ENCODE peak calls at places on chromosomes 5 and 9, in four cellular contexts. One of them, this sample, is unnamed.

GRCh38 chr9:79257671-79258410 is 313.9 kb upstream of the TLE4 start:
- DNase-seq in amniotic stem cell: no peak
- DNase-seq in foreskin fibroblast: no peak
- DNase-seq in stomach: no peak
- DNase-seq in this sample: no peak

GRCh38 chr5:14668247-14668646 is 3.7 kb downstream of the OTULIN start:
- DNase-seq in amniotic stem cell: no peak
- DNase-seq in foreskin fibroblast: no peak
- DNase-seq in stomach: no peak
- DNase-seq in this sample: no peak

GRCh38 chr9:120580591-120580896 is 577 bp upstream of the CDK5RAP2 start:
- DNase-seq in amniotic stem cell: no peak
- DNase-seq in foreskin fibroblast: no peak
- DNase-seq in stomach: no peak
- DNase-seq in this sample: no peak

GRCh38 chr5:163460562-163461176 is at the start of gene HMMR:
- DNase-seq in amniotic stem cell: no peak
- DNase-seq in foreskin fibroblast: no peak
- DNase-seq in stomach: no peak
- DNase-seq in this sample: no peak

GRCh38 chr9:4828776-4829175 is 36.0 kb downstream of the RCL1 start:
- DNase-seq in amniotic stem cell: peak
- DNase-seq in foreskin fibroblast: peak
- DNase-seq in stomach: no peak
- DNase-seq in this sample: no peak

GRCh38 chr5:392431-392988 is 50.5 kb upstream of the EXOC3 start:
- DNase-seq in amniotic stem cell: no peak
- DNase-seq in foreskin fibroblast: no peak
- DNase-seq in stomach: peak
- DNase-seq in this sample: no peak

GRCh38 chr5:88660947-88661869 is 221.8 kb downstream of the MEF2C start:
- DNase-seq in amniotic stem cell: no peak
- DNase-seq in foreskin fibroblast: peak
- DNase-seq in stomach: no peak
- DNase-seq in this sample: peak

GRCh38 chr5:178532236-178532635 is 58.0 kb downstream of the COL23A1 start:
- DNase-seq in amniotic stem cell: no peak
- DNase-seq in foreskin fibroblast: no peak
- DNase-seq in stomach: no peak
- DNase-seq in this sample: no peak

GRCh38 chr5:170357853-170358497 is 31.2 kb downstream of the KCNMB1 start:
- DNase-seq in amniotic stem cell: no peak
- DNase-seq in foreskin fibroblast: no peak
- DNase-seq in stomach: peak
- DNase-seq in this sample: peak

GRCh38 chr5:174935854-174936474 is 211.6 kb downstream of the MSX2 start:
- DNase-seq in amniotic stem cell: peak
- DNase-seq in foreskin fibroblast: peak
- DNase-seq in stomach: peak
- DNase-seq in this sample: peak

GRCh38 chr5:83974151-83974822 is 253.6 kb upstream of the HAPLN1 start:
- DNase-seq in amniotic stem cell: peak
- DNase-seq in foreskin fibroblast: no peak
- DNase-seq in stomach: no peak
- DNase-seq in this sample: no peak

GRCh38 chr5:28896949-28897348 is 1858.6 kb upstream of the CDH9 start:
- DNase-seq in amniotic stem cell: no peak
- DNase-seq in foreskin fibroblast: no peak
- DNase-seq in stomach: no peak
- DNase-seq in this sample: no peak

This sample was measured in left colon.